ENCODE peak calls at places on chromosome 13, in four cellular contexts. One of them, this sample, is unnamed.
A peak's percentile ranks its signal among the peaks of the same experiment; 100 is the strongest.

GRCh38 chr13:99307247-99307646 is at the start of gene GPR183:
- DNase-seq in GM12878: no peak
- DNase-seq in A549: no peak
- DNase-seq in IMR-90: peak; percentile 43
- DNase-seq in this sample: no peak

GRCh38 chr13:98576963-98577822 is at the start of gene STK24:
- DNase-seq in GM12878: no peak
- DNase-seq in A549: peak; percentile 56
- DNase-seq in IMR-90: peak; percentile 74
- DNase-seq in this sample: peak; percentile 86

GRCh38 chr13:33676700-33677048 is 141.3 kb upstream of the RFC3 start:
- DNase-seq in GM12878: no peak
- DNase-seq in A549: peak; percentile 46
- DNase-seq in IMR-90: peak; percentile 21
- DNase-seq in this sample: no peak

GRCh38 chr13:28406728-28407266 is 88.1 kb downstream of the FLT1 start:
- DNase-seq in GM12878: no peak
- DNase-seq in A549: no peak
- DNase-seq in IMR-90: no peak
- DNase-seq in this sample: no peak

GRCh38 chr13:100323937-100324336 is 235.0 kb downstream of the PCCA start:
- DNase-seq in GM12878: no peak
- DNase-seq in A549: no peak
- DNase-seq in IMR-90: peak; percentile 8
- DNase-seq in this sample: no peak

GRCh38 chr13:96089749-96090239 is at the start of gene HS6ST3:
- DNase-seq in GM12878: no peak
- DNase-seq in A549: peak; percentile 16
- DNase-seq in IMR-90: no peak
- DNase-seq in this sample: no peak

GRCh38 chr13:46281779-46282178 is 70.1 kb downstream of the LRRC63 start:
- DNase-seq in GM12878: no peak
- DNase-seq in A549: peak; percentile 6
- DNase-seq in IMR-90: no peak
- DNase-seq in this sample: no peak

GRCh38 chr13:23578411-23579071 is 8.3 kb downstream of the TNFRSF19 start:
- DNase-seq in GM12878: no peak
- DNase-seq in A549: peak; percentile 59
- DNase-seq in IMR-90: peak; percentile 69
- DNase-seq in this sample: peak; percentile 46

GRCh38 chr13:20495087-20496023 is 30.3 kb downstream of the CRYL1 start:
- DNase-seq in GM12878: peak; percentile 40
- DNase-seq in A549: peak; percentile 65
- DNase-seq in IMR-90: peak; percentile 72
- DNase-seq in this sample: peak; percentile 57

GRCh38 chr13:99191900-99192399 is 8.7 kb upstream of the UBAC2 start:
- DNase-seq in GM12878: no peak
- DNase-seq in A549: no peak
- DNase-seq in IMR-90: peak; percentile 74
- DNase-seq in this sample: no peak

GRCh38 chr13:99721606-99722384 is 220.5 kb downstream of the TM9SF2 start:
- DNase-seq in GM12878: no peak
- DNase-seq in A549: no peak
- DNase-seq in IMR-90: no peak
- DNase-seq in this sample: no peak

GRCh38 chr13:42486711-42487198 is 87.2 kb upstream of the TNFSF11 start:
- DNase-seq in GM12878: no peak
- DNase-seq in A549: peak; percentile 17
- DNase-seq in IMR-90: peak; percentile 71
- DNase-seq in this sample: no peak

GRCh38 chr13:48232420-48233096 is 448 bp upstream of the ITM2B start:
- DNase-seq in GM12878: no peak
- DNase-seq in A549: peak; percentile 26
- DNase-seq in IMR-90: no peak
- DNase-seq in this sample: peak; percentile 27

GRCh38 chr13:34410653-34411052 is 531.4 kb upstream of the NBEA start:
- DNase-seq in GM12878: no peak
- DNase-seq in A549: no peak
- DNase-seq in IMR-90: no peak
- DNase-seq in this sample: no peak

GRCh38 chr13:22926176-22927007 is 254.4 kb upstream of the SGCG start:
- DNase-seq in GM12878: no peak
- DNase-seq in A549: no peak
- DNase-seq in IMR-90: no peak
- DNase-seq in this sample: peak; percentile 85

GRCh38 chr13:74134777-74135305 is 637 bp upstream of the KLF12 start:
- DNase-seq in GM12878: no peak
- DNase-seq in A549: peak; percentile 48
- DNase-seq in IMR-90: no peak
- DNase-seq in this sample: peak; percentile 11

GRCh38 chr13:27353166-27353583 is 71.2 kb upstream of the GTF3A start:
- DNase-seq in GM12878: peak; percentile 89
- DNase-seq in A549: no peak
- DNase-seq in IMR-90: peak; percentile 88
- DNase-seq in this sample: no peak

GRCh38 chr13:32472194-32472621 is 44.3 kb upstream of the N4BP2L1 start:
- DNase-seq in GM12878: peak; percentile 56
- DNase-seq in A549: no peak
- DNase-seq in IMR-90: no peak
- DNase-seq in this sample: no peak

GRCh38 chr13:99376132-99376531 is 68.9 kb upstream of the GPR183 start:
- DNase-seq in GM12878: no peak
- DNase-seq in A549: no peak
- DNase-seq in IMR-90: no peak
- DNase-seq in this sample: no peak

GRCh38 chr13:99307648-99308339 is 595 bp upstream of the GPR183 start:
- DNase-seq in GM12878: no peak
- DNase-seq in A549: peak; percentile 10
- DNase-seq in IMR-90: peak; percentile 83
- DNase-seq in this sample: no peak

GRCh38 chr13:40186636-40187323 is 479.7 kb downstream of the FOXO1 start:
- DNase-seq in GM12878: no peak
- DNase-seq in A549: no peak
- DNase-seq in IMR-90: no peak
- DNase-seq in this sample: no peak

GRCh38 chr13:40187836-40188591 is 478.4 kb downstream of the FOXO1 start:
- DNase-seq in GM12878: no peak
- DNase-seq in A549: no peak
- DNase-seq in IMR-90: no peak
- DNase-seq in this sample: no peak

GRCh38 chr13:40185393-40185792 is 481.0 kb downstream of the FOXO1 start:
- DNase-seq in GM12878: no peak
- DNase-seq in A549: no peak
- DNase-seq in IMR-90: no peak
- DNase-seq in this sample: no peak

GRCh38 chr13:40186041-40186440 is 480.4 kb downstream of the FOXO1 start:
- DNase-seq in GM12878: no peak
- DNase-seq in A549: no peak
- DNase-seq in IMR-90: no peak
- DNase-seq in this sample: no peak

GRCh38 chr13:40187324-40187795 is 479.1 kb downstream of the FOXO1 start:
- DNase-seq in GM12878: no peak
- DNase-seq in A549: no peak
- DNase-seq in IMR-90: no peak
- DNase-seq in this sample: no peak
- TF ChIP-seq POLR2A in GM12878: no peak
- TF ChIP-seq POLR2A in A549: no peak
- TF ChIP-seq POLR2A in IMR-90: no peak
- TF ChIP-seq POLR2A in this sample: no peak

GRCh38 chr13:113582841-113583631 is 1.5 kb upstream of the TFDP1 start:
- DNase-seq in GM12878: no peak
- DNase-seq in A549: no peak
- DNase-seq in IMR-90: no peak
- DNase-seq in this sample: no peak
- TF ChIP-seq ELK1 in GM12878: no peak
- TF ChIP-seq ELK1 in A549: no peak
- TF ChIP-seq ELK1 in IMR-90: no peak
- TF ChIP-seq ELK1 in this sample: no peak

GRCh38 chr13:30618938-30619289 is 1.2 kb downstream of the USPL1 start:
- DNase-seq in GM12878: no peak
- DNase-seq in A549: no peak
- DNase-seq in IMR-90: no peak
- DNase-seq in this sample: peak; percentile 12

GRCh38 chr13:30615851-30616311 is 1.8 kb upstream of the USPL1 start:
- DNase-seq in GM12878: no peak
- DNase-seq in A549: no peak
- DNase-seq in IMR-90: peak; percentile 41
- DNase-seq in this sample: peak; percentile 9

GRCh38 chr13:30618186-30618937 is 642 bp downstream of the USPL1 start:
- DNase-seq in GM12878: no peak
- DNase-seq in A549: no peak
- DNase-seq in IMR-90: no peak
- DNase-seq in this sample: peak; percentile 6

GRCh38 chr13:30617315-30618185 is at the start of gene USPL1:
- DNase-seq in GM12878: peak; percentile 96
- DNase-seq in A549: peak; percentile 99
- DNase-seq in IMR-90: peak; percentile 99
- DNase-seq in this sample: peak; percentile 89

DNA sequence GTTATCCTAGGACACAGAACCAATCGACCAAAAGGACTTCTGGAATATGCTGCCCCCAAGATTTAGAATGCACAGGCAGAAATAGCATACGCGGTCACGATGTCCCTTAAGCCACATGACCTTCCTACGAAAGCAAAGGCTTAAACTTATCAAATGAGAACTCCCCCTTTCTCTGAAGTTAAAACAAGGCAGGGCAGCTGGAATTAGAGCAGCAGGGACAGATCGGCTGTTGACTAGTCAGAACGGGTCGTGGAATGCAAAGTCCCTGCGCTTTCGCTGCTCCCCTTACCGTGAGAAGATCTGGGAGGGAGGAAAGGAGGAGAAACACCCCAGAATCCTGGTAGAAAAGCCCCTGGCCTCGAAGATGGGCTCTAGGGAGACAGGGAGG is 799 bp upstream of the USPL1 start:
- DNase-seq in GM12878: peak; percentile 61
- DNase-seq in A549: peak; percentile 88
- DNase-seq in IMR-90: peak; percentile 89
- DNase-seq in this sample: peak; percentile 62
- TF ChIP-seq POLR2A in GM12878: peak; percentile 19
- TF ChIP-seq POLR2A in A549: peak; percentile 66
- TF ChIP-seq POLR2A in IMR-90: peak; percentile 94
- TF ChIP-seq POLR2A in this sample: peak; percentile 86

GRCh38 chr13:49859568-49859967 is 67.1 kb upstream of the KPNA3 start:
- DNase-seq in GM12878: no peak
- DNase-seq in A549: peak; percentile 85
- DNase-seq in IMR-90: peak; percentile 92
- DNase-seq in this sample: no peak
- TF ChIP-seq ELK1 in GM12878: no peak
- TF ChIP-seq ELK1 in A549: no peak
- TF ChIP-seq ELK1 in IMR-90: no peak
- TF ChIP-seq ELK1 in this sample: no peak

DNA sequence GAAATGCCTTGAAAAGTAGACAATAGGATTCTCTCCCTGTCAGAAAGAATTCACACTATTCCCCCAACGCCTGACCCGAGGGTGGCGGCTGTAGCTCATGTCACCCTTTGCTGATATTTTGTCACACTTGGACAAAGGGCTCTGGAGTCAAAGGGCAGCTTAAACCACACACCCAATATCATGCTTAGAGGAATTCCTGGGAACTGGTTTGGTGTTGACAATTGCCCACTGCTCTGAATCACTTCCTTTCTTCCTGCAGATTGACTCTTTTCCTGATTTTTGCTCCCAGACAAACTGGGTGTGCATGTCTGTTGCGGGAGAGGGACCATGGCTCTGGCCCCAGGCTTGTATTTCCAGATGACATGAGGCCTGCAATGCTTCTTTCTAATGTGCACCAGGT is 9.0 kb upstream of the SERP2 start:
- DNase-seq in GM12878: no peak
- DNase-seq in A549: peak; percentile 57
- DNase-seq in IMR-90: peak; percentile 55
- DNase-seq in this sample: no peak
- TF ChIP-seq POLR2A in GM12878: no peak
- TF ChIP-seq POLR2A in A549: no peak
- TF ChIP-seq POLR2A in IMR-90: no peak
- TF ChIP-seq POLR2A in this sample: no peak

DNA sequence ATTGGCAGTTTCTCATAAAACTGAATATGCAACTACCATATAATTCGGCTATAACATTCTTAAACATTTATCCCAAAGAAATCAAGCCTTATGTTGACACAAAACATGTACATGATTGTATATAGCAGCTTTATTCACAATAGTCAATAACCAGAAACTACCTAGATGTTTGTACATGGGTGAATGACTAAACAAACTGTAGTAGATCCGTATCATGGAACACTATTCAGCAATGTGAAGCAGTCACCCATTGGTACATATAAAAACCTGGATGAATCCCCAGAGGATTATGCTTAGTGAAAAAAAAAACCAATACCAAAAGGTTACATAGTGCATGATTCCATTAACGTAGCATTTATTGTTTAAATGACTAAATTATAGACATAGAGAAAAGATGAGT is 471.7 kb upstream of the KLHL1 start:
- DNase-seq in GM12878: no peak
- DNase-seq in A549: no peak
- DNase-seq in IMR-90: no peak
- DNase-seq in this sample: no peak
- TF ChIP-seq ELK1 in GM12878: no peak
- TF ChIP-seq ELK1 in A549: no peak
- TF ChIP-seq ELK1 in IMR-90: no peak
- TF ChIP-seq ELK1 in this sample: no peak

GRCh38 chr13:113863511-113864302 is at the start of gene GAS6:
- DNase-seq in GM12878: no peak
- DNase-seq in A549: peak; percentile 27
- DNase-seq in IMR-90: no peak
- DNase-seq in this sample: peak; percentile 64

GRCh38 chr13:113862191-113862765 is 1.6 kb downstream of the GAS6 start:
- DNase-seq in GM12878: no peak
- DNase-seq in A549: no peak
- DNase-seq in IMR-90: peak; percentile 36
- DNase-seq in this sample: no peak

GRCh38 chr13:113864303-113864890 is 521 bp upstream of the GAS6 start:
- DNase-seq in GM12878: no peak
- DNase-seq in A549: no peak
- DNase-seq in IMR-90: peak; percentile 33
- DNase-seq in this sample: no peak

GRCh38 chr13:113861433-113862030 is 2.3 kb downstream of the GAS6 start:
- DNase-seq in GM12878: no peak
- DNase-seq in A549: no peak
- DNase-seq in IMR-90: no peak
- DNase-seq in this sample: no peak

GRCh38 chr13:113862766-113863510 is 938 bp downstream of the GAS6 start:
- DNase-seq in GM12878: no peak
- DNase-seq in A549: no peak
- DNase-seq in IMR-90: no peak
- DNase-seq in this sample: peak; percentile 56
- TF ChIP-seq POLR2A in GM12878: no peak
- TF ChIP-seq POLR2A in A549: no peak
- TF ChIP-seq POLR2A in IMR-90: no peak
- TF ChIP-seq POLR2A in this sample: no peak

GRCh38 chr13:36453518-36453917 is 21.2 kb downstream of the CCNA1 start:
- DNase-seq in GM12878: no peak
- DNase-seq in A549: no peak
- DNase-seq in IMR-90: peak; percentile 2
- DNase-seq in this sample: no peak
- TF ChIP-seq ELK1 in GM12878: no peak
- TF ChIP-seq ELK1 in A549: no peak
- TF ChIP-seq ELK1 in IMR-90: no peak
- TF ChIP-seq ELK1 in this sample: no peak